ENCODE peak calls at places on chromosomes 2 and 18, in five cellular contexts. D is transverse colon, M is neural progenitor cell, L is GM10248, R is BE2C. V is an unnamed sample.

GRCh38 chr2:202754936-202755335 is 116.6 kb downstream of the ICA1L start:
- DNase-seq in D (no peak), M (no peak), L (no peak), R (no peak), V (no peak)

GRCh38 chr2:11112870-11113428 is 42.3 kb upstream of the SLC66A3 start:
- DNase-seq in D (no peak), M (no peak), L (no peak), R (no peak), V (no peak)

GRCh38 chr18:68843467-68844089 is 45.7 kb downstream of the CCDC102B start:
- DNase-seq in D (no peak), M (no peak), L (no peak), R (no peak), V (no peak)

GRCh38 chr2:1816414-1816911 is 72.1 kb upstream of the PXDN start:
- DNase-seq in D (peak; percentile 39), M (no peak), L (no peak), R (no peak), V (no peak)

GRCh38 chr2:200765139-200765951 is 46.4 kb upstream of the BZW1 start:
- DNase-seq in D (no peak), M (no peak), L (no peak), R (peak; percentile 30), V (no peak)

GRCh38 chr18:2920546-2921343 is 73.9 kb downstream of the EMILIN2 start:
- DNase-seq in D (no peak), M (no peak), L (no peak), R (no peak), V (no peak)

GRCh38 chr2:54669677-54670484 is 53.6 kb upstream of the EML6 start:
- DNase-seq in D (peak; percentile 43), M (no peak), L (no peak), R (no peak), V (no peak)

GRCh38 chr18:25042641-25043051 is 309.3 kb downstream of the ZNF521 start:
- DNase-seq in D (no peak), M (no peak), L (no peak), R (no peak), V (no peak)

GRCh38 chr2:23627236-23627990 is 242.4 kb downstream of the KLHL29 start:
- DNase-seq in D (no peak), M (peak; percentile 34), L (no peak), R (no peak), V (no peak)

GRCh38 chr2:719734-720133 is 42.5 kb upstream of the TMEM18 start:
- DNase-seq in D (no peak), M (no peak), L (no peak), R (no peak), V (no peak)

GRCh38 chr2:714005-714741 is 37.0 kb upstream of the TMEM18 start:
- DNase-seq in D (peak; percentile 70), M (peak; percentile 82), L (peak; percentile 76), R (peak; percentile 60), V (peak; percentile 79)

GRCh38 chr2:719191-719590 is 42.0 kb upstream of the TMEM18 start:
- DNase-seq in D (no peak), M (no peak), L (no peak), R (no peak), V (no peak)

GRCh38 chr2:715038-715437 is 37.8 kb upstream of the TMEM18 start:
- DNase-seq in D (no peak), M (no peak), L (no peak), R (no peak), V (no peak)

GRCh38 chr2:715847-716573 is 38.8 kb upstream of the TMEM18 start:
- DNase-seq in D (no peak), M (peak; percentile 62), L (no peak), R (no peak), V (no peak)
- TF ChIP-seq CTCF in D (no peak), M (peak; percentile 67), L (peak; percentile 9), R (peak; percentile 46), V (no peak)

DNA sequence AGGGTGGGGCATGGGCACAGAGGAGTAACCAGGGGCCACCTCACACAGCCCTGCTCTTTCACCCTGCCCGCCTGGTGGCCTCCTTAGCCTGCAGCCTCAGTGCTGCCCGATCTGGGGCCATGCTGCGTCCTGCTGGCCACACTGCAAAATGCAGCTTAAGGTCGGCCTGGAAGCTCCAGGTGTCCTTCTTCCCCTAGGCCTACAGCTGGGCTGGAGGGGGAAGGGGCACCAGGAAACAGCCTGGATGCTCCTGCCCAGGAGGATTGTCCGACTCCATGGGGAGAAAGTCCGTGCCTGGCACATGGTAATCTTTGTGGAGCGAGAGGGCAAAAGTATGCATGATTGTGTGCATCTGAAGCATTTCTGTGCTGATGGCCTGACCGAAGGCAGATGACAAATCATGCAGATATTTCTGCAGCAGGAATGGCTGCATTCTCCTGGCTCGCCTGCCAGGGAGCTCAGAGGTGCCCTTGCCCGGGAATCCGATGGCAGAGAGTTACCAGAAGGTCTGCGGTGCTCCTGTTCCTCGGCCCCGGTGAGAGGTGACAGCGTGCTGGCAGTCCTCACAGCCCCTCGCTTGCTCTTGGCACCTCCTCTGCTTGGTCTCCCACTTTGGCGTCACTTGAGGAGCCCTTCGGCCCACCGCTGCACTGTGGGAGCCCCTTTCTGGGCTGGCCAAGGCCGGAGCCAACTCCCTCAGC is 12.8 kb upstream of the ALPP start:
- DNase-seq in D (no peak), M (peak; percentile 67), L (no peak), R (peak; percentile 49), V (no peak)
- TF ChIP-seq CTCF in D (peak; percentile 35), M (peak; percentile 56), L (no peak), R (peak; percentile 46), V (no peak)

GRCh38 chr2:73268831-73269685 is 15.2 kb downstream of the FBXO41 start:
- DNase-seq in D (peak; percentile 81), M (peak; percentile 79), L (peak; percentile 91), R (no peak), V (peak; percentile 91)
- TF ChIP-seq CTCF in D (peak; percentile 18), M (peak; percentile 50), L (no peak), R (no peak), V (peak; percentile 8)

GRCh38 chr18:37235583-37235982 is 330.0 kb downstream of the CELF4 start:
- DNase-seq in D (no peak), M (no peak), L (no peak), R (no peak), V (no peak)
- TF ChIP-seq CTCF in D (no peak), M (no peak), L (no peak), R (no peak), V (no peak)

GRCh38 chr18:8705280-8705940 is at the start of gene MTCL1:
- DNase-seq in D (no peak), M (peak; percentile 77), L (peak; percentile 65), R (peak; percentile 50), V (peak; percentile 76)
- TF ChIP-seq CTCF in D (no peak), M (no peak), L (no peak), R (no peak), V (no peak)

DNA sequence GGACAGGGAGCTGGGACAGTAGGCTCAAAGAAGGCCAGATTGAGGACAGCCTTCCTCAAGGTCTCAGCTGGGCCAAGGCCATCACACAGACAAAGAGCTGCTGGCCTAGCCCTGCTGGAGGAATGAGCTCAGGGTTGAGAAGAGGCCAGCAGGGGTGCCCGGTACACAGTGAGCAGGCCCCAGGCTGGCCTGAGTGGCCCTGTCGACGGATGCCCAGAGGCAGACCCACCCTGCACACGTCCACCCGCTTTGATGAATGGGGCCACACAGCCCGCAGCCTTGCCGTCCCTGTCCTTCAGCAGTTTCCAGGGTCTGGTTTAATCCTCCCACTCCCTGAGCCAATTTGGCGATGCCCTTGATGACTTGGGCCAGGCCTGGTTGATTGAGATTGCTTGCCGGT is 141.5 kb downstream of the CTIF start:
- DNase-seq in D (no peak), M (no peak), L (no peak), R (no peak), V (no peak)
- TF ChIP-seq CTCF in D (no peak), M (no peak), L (no peak), R (no peak), V (no peak)

GRCh38 chr2:71069376-71069775 is 928 bp downstream of the NAGK start:
- DNase-seq in D (no peak), M (no peak), L (no peak), R (no peak), V (no peak)

GRCh38 chr2:71067567-71068217 is 756 bp upstream of the NAGK start:
- DNase-seq in D (no peak), M (no peak), L (peak; percentile 20), R (no peak), V (peak; percentile 21)

GRCh38 chr2:71066856-71067255 is 1.6 kb upstream of the NAGK start:
- DNase-seq in D (no peak), M (no peak), L (no peak), R (no peak), V (no peak)

GRCh38 chr2:71070294-71071025 is 2.0 kb downstream of the NAGK start:
- DNase-seq in D (no peak), M (peak; percentile 43), L (peak; percentile 27), R (no peak), V (peak; percentile 50)

GRCh38 chr2:71068218-71069035 is at the start of gene NAGK:
- DNase-seq in D (peak; percentile 97), M (peak; percentile 98), L (peak; percentile 96), R (peak; percentile 89), V (peak; percentile 96)
- TF ChIP-seq CTCF in D (no peak), M (no peak), L (no peak), R (no peak), V (no peak)

V was measured in GM13976.